ENCODE peak calls at places on chromosomes 6 and 20, in eight cellular contexts. One of them, this sample, is unnamed.

GRCh38 chr6:119539066-119539746 is 189.6 kb upstream of the MAN1A1 start:
- DNase-seq in HCT116: no peak
- DNase-seq in endothelial cell of umbilical vein: no peak
- DNase-seq in K562: no peak
- DNase-seq in H1: no peak
- DNase-seq in GM12878: no peak
- DNase-seq in A549: no peak
- DNase-seq in HepG2: no peak
- DNase-seq in this sample: no peak

GRCh38 chr6:163152701-163153100 is 261.8 kb upstream of the QKI start:
- DNase-seq in endothelial cell of umbilical vein: no peak
- DNase-seq in GM12878: no peak
- DNase-seq in K562: no peak
- DNase-seq in HCT116: no peak
- DNase-seq in H1: no peak
- DNase-seq in HepG2: no peak
- DNase-seq in A549: no peak
- DNase-seq in this sample: no peak

GRCh38 chr6:168326294-168327261 is 7.0 kb upstream of the DACT2 start:
- DNase-seq in K562: no peak
- DNase-seq in endothelial cell of umbilical vein: peak
- DNase-seq in HCT116: no peak
- DNase-seq in HepG2: peak
- DNase-seq in A549: peak
- DNase-seq in GM12878: no peak
- DNase-seq in H1: peak
- DNase-seq in this sample: no peak

GRCh38 chr20:50136822-50137599 is 16.5 kb downstream of the PEDS1 start:
- DNase-seq in HCT116: no peak
- DNase-seq in GM12878: no peak
- DNase-seq in HepG2: no peak
- DNase-seq in K562: no peak
- DNase-seq in A549: no peak
- DNase-seq in endothelial cell of umbilical vein: no peak
- DNase-seq in H1: no peak
- DNase-seq in this sample: no peak

GRCh38 chr20:44083220-44083933 is 103.6 kb downstream of the JPH2 start:
- DNase-seq in A549: no peak
- DNase-seq in H1: no peak
- DNase-seq in GM12878: no peak
- DNase-seq in HCT116: peak
- DNase-seq in HepG2: no peak
- DNase-seq in endothelial cell of umbilical vein: no peak
- DNase-seq in K562: no peak
- DNase-seq in this sample: no peak

GRCh38 chr6:167827588-167828324 is 1.0 kb downstream of the AFDN start:
- DNase-seq in H1: peak
- DNase-seq in A549: peak
- DNase-seq in GM12878: no peak
- DNase-seq in endothelial cell of umbilical vein: peak
- DNase-seq in HepG2: peak
- DNase-seq in K562: peak
- DNase-seq in HCT116: no peak
- DNase-seq in this sample: no peak

GRCh38 chr6:113750148-113750547 is 107.0 kb upstream of the MARCKS start:
- DNase-seq in H1: no peak
- DNase-seq in A549: no peak
- DNase-seq in endothelial cell of umbilical vein: peak
- DNase-seq in HepG2: peak
- DNase-seq in HCT116: no peak
- DNase-seq in GM12878: no peak
- DNase-seq in K562: no peak
- DNase-seq in this sample: no peak

GRCh38 chr20:23826541-23827018 is at the start of gene CST2:
- DNase-seq in HepG2: no peak
- DNase-seq in H1: no peak
- DNase-seq in K562: no peak
- DNase-seq in HCT116: no peak
- DNase-seq in A549: peak
- DNase-seq in GM12878: no peak
- DNase-seq in endothelial cell of umbilical vein: no peak
- DNase-seq in this sample: no peak

GRCh38 chr6:44084231-44085014 is 42.8 kb downstream of the MRPL14 start:
- DNase-seq in K562: peak
- DNase-seq in H1: no peak
- DNase-seq in HCT116: peak
- DNase-seq in HepG2: peak
- DNase-seq in endothelial cell of umbilical vein: no peak
- DNase-seq in GM12878: no peak
- DNase-seq in A549: no peak
- DNase-seq in this sample: no peak

GRCh38 chr6:158783167-158783450 is 36.1 kb downstream of the EZR start:
- DNase-seq in HCT116: no peak
- DNase-seq in endothelial cell of umbilical vein: no peak
- DNase-seq in GM12878: no peak
- DNase-seq in A549: no peak
- DNase-seq in K562: no peak
- DNase-seq in HepG2: no peak
- DNase-seq in H1: no peak
- DNase-seq in this sample: no peak

GRCh38 chr6:142088858-142089216 is 43.9 kb upstream of the GJE1 start:
- DNase-seq in HCT116: no peak
- DNase-seq in HepG2: no peak
- DNase-seq in GM12878: no peak
- DNase-seq in H1: peak
- DNase-seq in A549: peak
- DNase-seq in endothelial cell of umbilical vein: peak
- DNase-seq in K562: peak
- DNase-seq in this sample: peak

GRCh38 chr6:33860006-33860405 is 56.2 kb upstream of the MLN start:
- DNase-seq in H1: no peak
- DNase-seq in GM12878: no peak
- DNase-seq in endothelial cell of umbilical vein: no peak
- DNase-seq in HCT116: no peak
- DNase-seq in K562: no peak
- DNase-seq in HepG2: no peak
- DNase-seq in A549: no peak
- DNase-seq in this sample: no peak

GRCh38 chr6:7115452-7116223 is 7.9 kb downstream of the RREB1 start:
- DNase-seq in HepG2: no peak
- DNase-seq in endothelial cell of umbilical vein: no peak
- DNase-seq in H1: no peak
- DNase-seq in HCT116: no peak
- DNase-seq in K562: no peak
- DNase-seq in A549: no peak
- DNase-seq in GM12878: no peak
- DNase-seq in this sample: no peak

GRCh38 chr6:49541936-49542335 is 8.5 kb upstream of the C6orf141 start:
- DNase-seq in endothelial cell of umbilical vein: no peak
- DNase-seq in GM12878: no peak
- DNase-seq in A549: peak
- DNase-seq in HepG2: no peak
- DNase-seq in H1: no peak
- DNase-seq in K562: no peak
- DNase-seq in HCT116: no peak
- DNase-seq in this sample: no peak

GRCh38 chr20:5806457-5807263 is 56.5 kb downstream of the SHLD1 start:
- DNase-seq in HCT116: no peak
- DNase-seq in A549: peak
- DNase-seq in H1: peak
- DNase-seq in endothelial cell of umbilical vein: peak
- DNase-seq in GM12878: no peak
- DNase-seq in K562: no peak
- DNase-seq in HepG2: peak
- DNase-seq in this sample: no peak

GRCh38 chr6:53651764-53652401 is 13.7 kb downstream of the KLHL31 start:
- DNase-seq in HCT116: peak
- DNase-seq in endothelial cell of umbilical vein: peak
- DNase-seq in GM12878: no peak
- DNase-seq in K562: no peak
- DNase-seq in HepG2: peak
- DNase-seq in H1: peak
- DNase-seq in A549: peak
- DNase-seq in this sample: no peak

GRCh38 chr6:1901556-1901955 is 291.8 kb downstream of the FOXC1 start:
- DNase-seq in GM12878: no peak
- DNase-seq in HepG2: peak
- DNase-seq in K562: no peak
- DNase-seq in A549: no peak
- DNase-seq in endothelial cell of umbilical vein: no peak
- DNase-seq in H1: no peak
- DNase-seq in HCT116: no peak
- DNase-seq in this sample: no peak

GRCh38 chr6:53465732-53466131 is 79.2 kb downstream of the GCLC start:
- DNase-seq in A549: no peak
- DNase-seq in HepG2: peak
- DNase-seq in HCT116: no peak
- DNase-seq in endothelial cell of umbilical vein: no peak
- DNase-seq in K562: no peak
- DNase-seq in GM12878: no peak
- DNase-seq in H1: no peak
- DNase-seq in this sample: peak

GRCh38 chr6:163711615-163712568 is 297.4 kb downstream of the QKI start:
- DNase-seq in A549: no peak
- DNase-seq in K562: no peak
- DNase-seq in GM12878: peak
- DNase-seq in H1: no peak
- DNase-seq in HCT116: no peak
- DNase-seq in endothelial cell of umbilical vein: no peak
- DNase-seq in HepG2: peak
- DNase-seq in this sample: peak

GRCh38 chr20:63508072-63508768 is 9.3 kb upstream of the EEF1A2 start:
- DNase-seq in HepG2: no peak
- DNase-seq in H1: no peak
- DNase-seq in K562: no peak
- DNase-seq in GM12878: no peak
- DNase-seq in HCT116: no peak
- DNase-seq in A549: no peak
- DNase-seq in endothelial cell of umbilical vein: no peak
- DNase-seq in this sample: no peak

GRCh38 chr20:4840831-4841230 is 119.1 kb downstream of the PRND start:
- DNase-seq in K562: no peak
- DNase-seq in HepG2: no peak
- DNase-seq in GM12878: no peak
- DNase-seq in H1: no peak
- DNase-seq in endothelial cell of umbilical vein: no peak
- DNase-seq in HCT116: no peak
- DNase-seq in A549: no peak
- DNase-seq in this sample: no peak

GRCh38 chr6:56021943-56022342 is 146.6 kb upstream of the BMP5 start:
- DNase-seq in A549: no peak
- DNase-seq in H1: no peak
- DNase-seq in K562: no peak
- DNase-seq in endothelial cell of umbilical vein: no peak
- DNase-seq in HCT116: no peak
- DNase-seq in GM12878: no peak
- DNase-seq in HepG2: no peak
- DNase-seq in this sample: no peak

GRCh38 chr6:169789944-169790927 is 38.8 kb downstream of the ERMARD start:
- DNase-seq in HCT116: peak
- DNase-seq in A549: peak
- DNase-seq in K562: peak
- DNase-seq in HepG2: peak
- DNase-seq in GM12878: no peak
- DNase-seq in H1: peak
- DNase-seq in endothelial cell of umbilical vein: peak
- DNase-seq in this sample: peak
- TF ChIP-seq POLR2A in HCT116: no peak
- TF ChIP-seq POLR2A in A549: peak
- TF ChIP-seq POLR2A in K562: no peak
- TF ChIP-seq POLR2A in HepG2: peak
- TF ChIP-seq POLR2A in GM12878: no peak
- TF ChIP-seq POLR2A in H1: peak
- TF ChIP-seq POLR2A in endothelial cell of umbilical vein: no peak
- TF ChIP-seq POLR2A in this sample: no peak

GRCh38 chr6:134057478-134057877 is 5.1 kb upstream of the SLC2A12 start:
- DNase-seq in endothelial cell of umbilical vein: no peak
- DNase-seq in HCT116: no peak
- DNase-seq in HepG2: no peak
- DNase-seq in GM12878: no peak
- DNase-seq in K562: no peak
- DNase-seq in A549: no peak
- DNase-seq in H1: no peak
- DNase-seq in this sample: no peak
- TF ChIP-seq MAX in endothelial cell of umbilical vein: no peak
- TF ChIP-seq MAX in HCT116: no peak
- TF ChIP-seq MAX in HepG2: no peak
- TF ChIP-seq MAX in GM12878: no peak
- TF ChIP-seq MAX in K562: no peak
- TF ChIP-seq MAX in A549: no peak
- TF ChIP-seq MAX in H1: no peak
- TF ChIP-seq MAX in this sample: no peak

DNA sequence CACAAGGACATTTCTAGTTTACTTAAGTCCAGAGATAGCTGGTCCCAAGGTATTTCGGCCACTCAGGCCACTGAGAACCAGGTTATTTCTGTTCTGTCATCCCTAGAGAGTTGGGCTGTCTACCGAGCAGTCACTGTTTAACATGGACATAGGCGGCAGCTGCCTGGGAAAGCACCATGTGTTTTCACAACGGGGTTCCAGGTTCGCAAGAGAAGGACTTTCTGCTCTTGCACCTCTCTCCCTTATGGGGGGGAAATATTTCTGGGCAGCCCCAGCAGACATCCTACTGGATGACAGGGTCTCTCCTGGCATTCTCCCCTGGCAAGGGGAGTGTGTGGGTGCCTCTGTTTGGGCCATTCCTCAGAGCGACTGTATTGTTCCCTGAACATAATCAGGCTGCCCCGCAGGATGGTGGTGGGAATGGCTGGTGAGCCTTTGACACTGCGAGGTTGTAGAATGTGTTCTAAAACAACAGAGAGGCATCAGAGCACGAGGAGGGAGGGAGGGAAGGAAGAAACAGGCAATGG is 64.4 kb upstream of the DUSP22 start:
- DNase-seq in H1: no peak
- DNase-seq in HepG2: no peak
- DNase-seq in GM12878: peak
- DNase-seq in HCT116: no peak
- DNase-seq in A549: no peak
- DNase-seq in endothelial cell of umbilical vein: no peak
- DNase-seq in K562: no peak
- DNase-seq in this sample: no peak
- TF ChIP-seq POLR2A in H1: no peak
- TF ChIP-seq POLR2A in HepG2: no peak
- TF ChIP-seq POLR2A in GM12878: peak
- TF ChIP-seq POLR2A in HCT116: no peak
- TF ChIP-seq POLR2A in A549: no peak
- TF ChIP-seq POLR2A in endothelial cell of umbilical vein: no peak
- TF ChIP-seq POLR2A in K562: no peak
- TF ChIP-seq POLR2A in this sample: no peak

GRCh38 chr6:41371461-41371991 is 36.1 kb downstream of the NCR2 start:
- DNase-seq in GM12878: no peak
- DNase-seq in H1: peak
- DNase-seq in A549: no peak
- DNase-seq in endothelial cell of umbilical vein: peak
- DNase-seq in K562: no peak
- DNase-seq in HCT116: no peak
- DNase-seq in HepG2: no peak
- DNase-seq in this sample: peak
- TF ChIP-seq MAX in GM12878: no peak
- TF ChIP-seq MAX in H1: peak
- TF ChIP-seq MAX in A549: no peak
- TF ChIP-seq MAX in endothelial cell of umbilical vein: no peak
- TF ChIP-seq MAX in K562: no peak
- TF ChIP-seq MAX in HCT116: no peak
- TF ChIP-seq MAX in HepG2: no peak
- TF ChIP-seq MAX in this sample: no peak

GRCh38 chr20:51560042-51560441 is 17.5 kb upstream of the NFATC2 start:
- DNase-seq in H1: no peak
- DNase-seq in HCT116: no peak
- DNase-seq in K562: no peak
- DNase-seq in endothelial cell of umbilical vein: no peak
- DNase-seq in HepG2: no peak
- DNase-seq in A549: no peak
- DNase-seq in GM12878: no peak
- DNase-seq in this sample: no peak
- TF ChIP-seq POLR2A in H1: no peak
- TF ChIP-seq POLR2A in HCT116: no peak
- TF ChIP-seq POLR2A in K562: no peak
- TF ChIP-seq POLR2A in endothelial cell of umbilical vein: no peak
- TF ChIP-seq POLR2A in HepG2: no peak
- TF ChIP-seq POLR2A in A549: no peak
- TF ChIP-seq POLR2A in GM12878: no peak
- TF ChIP-seq POLR2A in this sample: no peak